ENCODE peak calls at places on chromosomes 11 and 22, in six cellular contexts. One of them, this sample, is unnamed.

GRCh38 chr11:44994753-44995152 is 44.1 kb upstream of the TP53I11 start:
- DNase-seq in testis: no peak
- DNase-seq in cardiac fibroblast: no peak
- DNase-seq in upper lobe of right lung: no peak
- DNase-seq in body of pancreas: no peak
- DNase-seq in BJ: no peak
- DNase-seq in this sample: no peak

GRCh38 chr11:128574576-128575011 is 12.8 kb downstream of the ETS1 start:
- DNase-seq in body of pancreas: no peak
- DNase-seq in testis: no peak
- DNase-seq in BJ: no peak
- DNase-seq in upper lobe of right lung: no peak
- DNase-seq in cardiac fibroblast: peak; percentile 63
- DNase-seq in this sample: no peak

GRCh38 chr11:77073328-77074001 is 6.7 kb downstream of the CAPN5 start:
- DNase-seq in upper lobe of right lung: peak; percentile 74
- DNase-seq in cardiac fibroblast: peak; percentile 97
- DNase-seq in body of pancreas: peak; percentile 62
- DNase-seq in BJ: peak; percentile 80
- DNase-seq in testis: peak; percentile 92
- DNase-seq in this sample: no peak

GRCh38 chr22:23828800-23829680 is 9.8 kb downstream of the DERL3 start:
- DNase-seq in BJ: no peak
- DNase-seq in body of pancreas: no peak
- DNase-seq in testis: peak; percentile 58
- DNase-seq in upper lobe of right lung: no peak
- DNase-seq in cardiac fibroblast: no peak
- DNase-seq in this sample: no peak

GRCh38 chr11:131658952-131659351 is 288.5 kb downstream of the NTM start:
- DNase-seq in BJ: no peak
- DNase-seq in cardiac fibroblast: no peak
- DNase-seq in testis: no peak
- DNase-seq in body of pancreas: no peak
- DNase-seq in upper lobe of right lung: no peak
- DNase-seq in this sample: no peak

GRCh38 chr22:27474112-27474571 is 327.4 kb downstream of the MN1 start:
- DNase-seq in BJ: no peak
- DNase-seq in body of pancreas: no peak
- DNase-seq in upper lobe of right lung: no peak
- DNase-seq in cardiac fibroblast: peak; percentile 55
- DNase-seq in testis: no peak
- DNase-seq in this sample: no peak

GRCh38 chr11:1570896-1571759 is 943 bp downstream of the DUSP8 start:
- DNase-seq in upper lobe of right lung: peak; percentile 68
- DNase-seq in BJ: no peak
- DNase-seq in testis: no peak
- DNase-seq in cardiac fibroblast: no peak
- DNase-seq in body of pancreas: peak; percentile 55
- DNase-seq in this sample: no peak

GRCh38 chr11:13289081-13289480 is 11.5 kb downstream of the BMAL1 start:
- DNase-seq in cardiac fibroblast: peak; percentile 34
- DNase-seq in upper lobe of right lung: no peak
- DNase-seq in testis: no peak
- DNase-seq in BJ: no peak
- DNase-seq in body of pancreas: no peak
- DNase-seq in this sample: no peak

GRCh38 chr11:1209371-1210057 is 13.4 kb upstream of the MUC5B start:
- DNase-seq in cardiac fibroblast: no peak
- DNase-seq in BJ: no peak
- DNase-seq in body of pancreas: no peak
- DNase-seq in upper lobe of right lung: peak; percentile 50
- DNase-seq in testis: no peak
- DNase-seq in this sample: no peak

GRCh38 chr11:2462986-2463765 is 18.4 kb downstream of the KCNQ1 start:
- DNase-seq in upper lobe of right lung: peak; percentile 93
- DNase-seq in BJ: no peak
- DNase-seq in cardiac fibroblast: no peak
- DNase-seq in testis: peak; percentile 91
- DNase-seq in body of pancreas: peak; percentile 95
- DNase-seq in this sample: no peak

GRCh38 chr22:28647216-28647615 is 32.4 kb downstream of the TTC28 start:
- DNase-seq in cardiac fibroblast: no peak
- DNase-seq in upper lobe of right lung: no peak
- DNase-seq in testis: no peak
- DNase-seq in body of pancreas: no peak
- DNase-seq in BJ: no peak
- DNase-seq in this sample: no peak

GRCh38 chr11:64264371-64264852 is 13.1 kb downstream of the PLCB3 start:
- DNase-seq in testis: peak; percentile 33
- DNase-seq in upper lobe of right lung: no peak
- DNase-seq in cardiac fibroblast: no peak
- DNase-seq in BJ: no peak
- DNase-seq in body of pancreas: no peak
- DNase-seq in this sample: no peak

GRCh38 chr11:134939905-134940304 is 527.9 kb upstream of the B3GAT1 start:
- DNase-seq in testis: no peak
- DNase-seq in body of pancreas: no peak
- DNase-seq in cardiac fibroblast: no peak
- DNase-seq in upper lobe of right lung: no peak
- DNase-seq in BJ: no peak
- DNase-seq in this sample: no peak

GRCh38 chr22:44042822-44043221 is 18.7 kb downstream of the PARVB start:
- DNase-seq in body of pancreas: no peak
- DNase-seq in cardiac fibroblast: no peak
- DNase-seq in upper lobe of right lung: no peak
- DNase-seq in testis: no peak
- DNase-seq in BJ: no peak
- DNase-seq in this sample: no peak

GRCh38 chr11:88644724-88645123 is 307.2 kb upstream of the CTSC start:
- DNase-seq in upper lobe of right lung: no peak
- DNase-seq in body of pancreas: no peak
- DNase-seq in testis: no peak
- DNase-seq in BJ: no peak
- DNase-seq in cardiac fibroblast: no peak
- DNase-seq in this sample: no peak

GRCh38 chr11:95330332-95330731 is 99.3 kb upstream of the SESN3 start:
- DNase-seq in upper lobe of right lung: no peak
- DNase-seq in BJ: no peak
- DNase-seq in body of pancreas: no peak
- DNase-seq in cardiac fibroblast: no peak
- DNase-seq in testis: no peak
- DNase-seq in this sample: no peak

GRCh38 chr11:73759520-73760065 is 1.3 kb downstream of the RAB6A start:
- DNase-seq in testis: no peak
- DNase-seq in BJ: no peak
- DNase-seq in cardiac fibroblast: peak; percentile 43
- DNase-seq in body of pancreas: no peak
- DNase-seq in upper lobe of right lung: no peak
- DNase-seq in this sample: no peak

GRCh38 chr11:93715797-93716396 is 25.4 kb downstream of the TAF1D start:
- DNase-seq in testis: no peak
- DNase-seq in body of pancreas: no peak
- DNase-seq in upper lobe of right lung: no peak
- DNase-seq in BJ: no peak
- DNase-seq in cardiac fibroblast: no peak
- DNase-seq in this sample: no peak

GRCh38 chr22:27019827-27020226 is 362.4 kb downstream of the MIAT start:
- DNase-seq in upper lobe of right lung: no peak
- DNase-seq in cardiac fibroblast: no peak
- DNase-seq in testis: no peak
- DNase-seq in body of pancreas: no peak
- DNase-seq in BJ: no peak
- DNase-seq in this sample: no peak

GRCh38 chr11:47724041-47724729 is 9.0 kb upstream of the AGBL2 start:
- DNase-seq in testis: peak; percentile 50
- DNase-seq in body of pancreas: peak; percentile 61
- DNase-seq in BJ: no peak
- DNase-seq in upper lobe of right lung: no peak
- DNase-seq in cardiac fibroblast: peak; percentile 86
- DNase-seq in this sample: no peak

GRCh38 chr22:39209756-39210155 is 35.0 kb downstream of the PDGFB start:
- DNase-seq in BJ: no peak
- DNase-seq in body of pancreas: no peak
- DNase-seq in testis: no peak
- DNase-seq in upper lobe of right lung: peak; percentile 60
- DNase-seq in cardiac fibroblast: no peak
- DNase-seq in this sample: no peak

GRCh38 chr11:118924591-118925585 is 838 bp downstream of the BCL9L start:
- DNase-seq in testis: peak; percentile 76
- DNase-seq in body of pancreas: peak; percentile 61
- DNase-seq in cardiac fibroblast: peak; percentile 43
- DNase-seq in BJ: no peak
- DNase-seq in upper lobe of right lung: peak; percentile 82
- DNase-seq in this sample: no peak

GRCh38 chr11:116509566-116509965 is 263.2 kb downstream of the BUD13 start:
- DNase-seq in BJ: no peak
- DNase-seq in body of pancreas: no peak
- DNase-seq in testis: no peak
- DNase-seq in cardiac fibroblast: no peak
- DNase-seq in upper lobe of right lung: no peak
- DNase-seq in this sample: no peak

GRCh38 chr11:8063319-8063718 is 17.7 kb upstream of the TUB start:
- DNase-seq in cardiac fibroblast: peak; percentile 70
- DNase-seq in BJ: no peak
- DNase-seq in upper lobe of right lung: no peak
- DNase-seq in testis: peak; percentile 74
- DNase-seq in body of pancreas: no peak
- DNase-seq in this sample: no peak

GRCh38 chr11:124276081-124276480 is 19.9 kb downstream of the OR8G5 start:
- DNase-seq in testis: no peak
- DNase-seq in BJ: no peak
- DNase-seq in upper lobe of right lung: no peak
- DNase-seq in cardiac fibroblast: peak; percentile 82
- DNase-seq in body of pancreas: no peak
- DNase-seq in this sample: no peak

GRCh38 chr22:29994027-29994715 is 86.1 kb upstream of the HORMAD2 start:
- DNase-seq in cardiac fibroblast: peak; percentile 92
- DNase-seq in upper lobe of right lung: no peak
- DNase-seq in testis: no peak
- DNase-seq in body of pancreas: no peak
- DNase-seq in BJ: peak; percentile 38
- DNase-seq in this sample: no peak
- TF ChIP-seq CTCF in cardiac fibroblast: peak; percentile 28
- TF ChIP-seq CTCF in upper lobe of right lung: peak; percentile 14
- TF ChIP-seq CTCF in testis: no peak
- TF ChIP-seq CTCF in body of pancreas: no peak
- TF ChIP-seq CTCF in BJ: peak; percentile 18
- TF ChIP-seq CTCF in this sample: peak; percentile 33

GRCh38 chr11:58577441-58578135 is 1.3 kb upstream of the ZFP91 start:
- DNase-seq in upper lobe of right lung: peak; percentile 78
- DNase-seq in testis: peak; percentile 63
- DNase-seq in BJ: peak; percentile 74
- DNase-seq in cardiac fibroblast: peak; percentile 96
- DNase-seq in body of pancreas: no peak
- DNase-seq in this sample: no peak

GRCh38 chr11:58575377-58576020 is at the start of gene LPXN:
- DNase-seq in BJ: no peak
- DNase-seq in body of pancreas: no peak
- DNase-seq in upper lobe of right lung: no peak
- DNase-seq in cardiac fibroblast: peak; percentile 79
- DNase-seq in testis: no peak
- DNase-seq in this sample: no peak

GRCh38 chr11:58574851-58575250 is 805 bp downstream of the LPXN start:
- DNase-seq in testis: no peak
- DNase-seq in cardiac fibroblast: peak; percentile 66
- DNase-seq in body of pancreas: no peak
- DNase-seq in upper lobe of right lung: no peak
- DNase-seq in BJ: peak; percentile 36
- DNase-seq in this sample: no peak

GRCh38 chr11:58576792-58577440 is 1.3 kb upstream of the LPXN start:
- DNase-seq in body of pancreas: no peak
- DNase-seq in cardiac fibroblast: peak; percentile 73
- DNase-seq in testis: no peak
- DNase-seq in BJ: no peak
- DNase-seq in upper lobe of right lung: no peak
- DNase-seq in this sample: no peak

GRCh38 chr11:58573451-58574104 is 2.1 kb downstream of the LPXN start:
- DNase-seq in body of pancreas: no peak
- DNase-seq in testis: no peak
- DNase-seq in upper lobe of right lung: no peak
- DNase-seq in BJ: peak; percentile 63
- DNase-seq in cardiac fibroblast: peak; percentile 93
- DNase-seq in this sample: peak; percentile 79
- H3K4me3 ChIP-seq in body of pancreas: no peak overlapping the region
- H3K4me3 ChIP-seq in testis: no peak overlapping the region
- H3K4me3 ChIP-seq in upper lobe of right lung: peak overlapping the region; percentile 39
- H3K4me3 ChIP-seq in BJ: no peak overlapping the region
- H3K4me3 ChIP-seq in cardiac fibroblast: no peak overlapping the region
- H3K4me3 ChIP-seq in this sample: peak overlapping the region; percentile 31

GRCh38 chr22:22235564-22235963 is 9.0 kb upstream of the VPREB1 start:
- DNase-seq in BJ: no peak
- DNase-seq in body of pancreas: peak; percentile 47
- DNase-seq in upper lobe of right lung: no peak
- DNase-seq in cardiac fibroblast: peak; percentile 59
- DNase-seq in testis: peak; percentile 47
- DNase-seq in this sample: no peak
- TF ChIP-seq CTCF in BJ: peak; percentile 19
- TF ChIP-seq CTCF in body of pancreas: no peak
- TF ChIP-seq CTCF in upper lobe of right lung: peak; percentile 54
- TF ChIP-seq CTCF in cardiac fibroblast: peak; percentile 63
- TF ChIP-seq CTCF in testis: peak; percentile 23
- TF ChIP-seq CTCF in this sample: peak; percentile 48

GRCh38 chr11:16605440-16605970 is 132.9 kb upstream of the C11orf58 start:
- DNase-seq in body of pancreas: peak; percentile 44
- DNase-seq in BJ: no peak
- DNase-seq in cardiac fibroblast: no peak
- DNase-seq in upper lobe of right lung: peak; percentile 66
- DNase-seq in testis: peak; percentile 70
- DNase-seq in this sample: no peak

GRCh38 chr11:16603890-16604783 is 134.3 kb upstream of the C11orf58 start:
- DNase-seq in BJ: no peak
- DNase-seq in testis: peak; percentile 72
- DNase-seq in upper lobe of right lung: peak; percentile 73
- DNase-seq in cardiac fibroblast: no peak
- DNase-seq in body of pancreas: peak; percentile 60
- DNase-seq in this sample: no peak

GRCh38 chr11:16605971-16606783 is 132.3 kb upstream of the C11orf58 start:
- DNase-seq in body of pancreas: peak; percentile 94
- DNase-seq in upper lobe of right lung: peak; percentile 92
- DNase-seq in cardiac fibroblast: peak; percentile 90
- DNase-seq in testis: peak; percentile 95
- DNase-seq in BJ: peak; percentile 57
- DNase-seq in this sample: peak; percentile 46

GRCh38 chr11:16603245-16603644 is 135.2 kb upstream of the C11orf58 start:
- DNase-seq in body of pancreas: no peak
- DNase-seq in upper lobe of right lung: no peak
- DNase-seq in BJ: no peak
- DNase-seq in testis: peak; percentile 42
- DNase-seq in cardiac fibroblast: no peak
- DNase-seq in this sample: no peak

GRCh38 chr11:16604784-16605439 is 133.5 kb upstream of the C11orf58 start:
- DNase-seq in body of pancreas: peak; percentile 62
- DNase-seq in cardiac fibroblast: peak; percentile 29
- DNase-seq in upper lobe of right lung: peak; percentile 82
- DNase-seq in BJ: no peak
- DNase-seq in testis: peak; percentile 26
- DNase-seq in this sample: no peak
- H3K4me3 ChIP-seq in body of pancreas: peak overlapping the region; percentile 77
- H3K4me3 ChIP-seq in cardiac fibroblast: peak overlapping the region; percentile 56
- H3K4me3 ChIP-seq in upper lobe of right lung: peak overlapping the region; percentile 56
- H3K4me3 ChIP-seq in BJ: peak overlapping the region; percentile 53
- H3K4me3 ChIP-seq in testis: peak overlapping the region; percentile 64
- H3K4me3 ChIP-seq in this sample: peak overlapping the region; percentile 42

GRCh38 chr11:60345489-60345888 is 18.4 kb downstream of the MS4A6E start:
- DNase-seq in upper lobe of right lung: no peak
- DNase-seq in body of pancreas: peak; percentile 33
- DNase-seq in cardiac fibroblast: peak; percentile 4
- DNase-seq in BJ: no peak
- DNase-seq in testis: peak; percentile 47
- DNase-seq in this sample: no peak
- TF ChIP-seq CTCF in upper lobe of right lung: peak; percentile 38
- TF ChIP-seq CTCF in body of pancreas: no peak
- TF ChIP-seq CTCF in cardiac fibroblast: no peak
- TF ChIP-seq CTCF in BJ: no peak
- TF ChIP-seq CTCF in testis: no peak
- TF ChIP-seq CTCF in this sample: peak; percentile 36